ENCODE peak calls at places on chromosomes 1 and 21, in seven cellular contexts. D is CD8-positive, alpha-beta T cell; Y is A549; R is BJ; Z is astrocyte of the cerebellum; A is RWPE1; H is AG10803. U is an unnamed sample.

GRCh38 chr1:9630331-9631081 is 21.0 kb upstream of the PIK3CD start:
- DNase-seq in D (no peak), Y (no peak), R (no peak), Z (no peak), A (no peak), H (no peak), U (no peak)

GRCh38 chr1:209621329-209621728 is 30.9 kb downstream of the LAMB3 start:
- DNase-seq in D (no peak), Y (no peak), R (no peak), Z (no peak), A (no peak), H (no peak), U (no peak)

GRCh38 chr1:158654570-158654969 is 31.9 kb downstream of the SPTA1 start:
- DNase-seq in D (no peak), Y (no peak), R (no peak), Z (no peak), A (no peak), H (no peak), U (no peak)

GRCh38 chr1:25543425-25544242 is at the start of gene LDLRAP1:
- DNase-seq in D (peak), Y (peak), R (no peak), Z (peak), A (peak), H (peak), U (peak)

GRCh38 chr1:70017770-70018169 is 187.6 kb downstream of the LRRC40 start:
- DNase-seq in D (no peak), Y (no peak), R (no peak), Z (no peak), A (no peak), H (no peak), U (no peak)

GRCh38 chr1:55827350-55827749 is 612.2 kb upstream of the USP24 start:
- DNase-seq in D (no peak), Y (no peak), R (peak), Z (peak), A (no peak), H (peak), U (no peak)

GRCh38 chr21:38979271-38980196 is 173.8 kb downstream of the ETS2 start:
- DNase-seq in D (no peak), Y (no peak), R (no peak), Z (no peak), A (no peak), H (peak), U (no peak)

GRCh38 chr21:46322351-46323226 is 1.1 kb downstream of the C21orf58 start:
- DNase-seq in D (no peak), Y (no peak), R (no peak), Z (no peak), A (no peak), H (peak), U (no peak)

GRCh38 chr1:246583448-246584185 is 17.4 kb downstream of the CNST start:
- DNase-seq in D (no peak), Y (no peak), R (no peak), Z (no peak), A (no peak), H (peak), U (no peak)

GRCh38 chr1:27594542-27595510 is 9.1 kb downstream of the AHDC1 start:
- DNase-seq in D (no peak), Y (no peak), R (peak), Z (no peak), A (peak), H (peak), U (no peak)

GRCh38 chr1:223870617-223871574 is 25.1 kb upstream of the TP53BP2 start:
- DNase-seq in D (no peak), Y (no peak), R (no peak), Z (no peak), A (no peak), H (no peak), U (no peak)

GRCh38 chr1:160146107-160146506 is 5.3 kb upstream of the ATP1A4 start:
- DNase-seq in D (no peak), Y (no peak), R (no peak), Z (no peak), A (no peak), H (no peak), U (no peak)

GRCh38 chr1:201714542-201715276 is 114.2 kb upstream of the IPO9 start:
- DNase-seq in D (no peak), Y (peak), R (peak), Z (peak), A (peak), H (peak), U (no peak)

GRCh38 chr21:37811711-37812110 is 104.5 kb downstream of the KCNJ6 start:
- DNase-seq in D (no peak), Y (no peak), R (no peak), Z (no peak), A (no peak), H (peak), U (no peak)

GRCh38 chr21:37817242-37817641 is 99.0 kb downstream of the KCNJ6 start:
- DNase-seq in D (no peak), Y (no peak), R (no peak), Z (no peak), A (no peak), H (no peak), U (no peak)

GRCh38 chr21:37819372-37819771 is 96.9 kb downstream of the KCNJ6 start:
- DNase-seq in D (no peak), Y (no peak), R (no peak), Z (no peak), A (no peak), H (no peak), U (no peak)

GRCh38 chr21:37815893-37816292 is 100.4 kb downstream of the KCNJ6 start:
- DNase-seq in D (no peak), Y (no peak), R (no peak), Z (no peak), A (no peak), H (no peak), U (no peak)
- TF ChIP-seq CTCF in D (no peak), Y (no peak), R (no peak), Z (no peak), A (no peak), H (no peak), U (no peak)

DNA sequence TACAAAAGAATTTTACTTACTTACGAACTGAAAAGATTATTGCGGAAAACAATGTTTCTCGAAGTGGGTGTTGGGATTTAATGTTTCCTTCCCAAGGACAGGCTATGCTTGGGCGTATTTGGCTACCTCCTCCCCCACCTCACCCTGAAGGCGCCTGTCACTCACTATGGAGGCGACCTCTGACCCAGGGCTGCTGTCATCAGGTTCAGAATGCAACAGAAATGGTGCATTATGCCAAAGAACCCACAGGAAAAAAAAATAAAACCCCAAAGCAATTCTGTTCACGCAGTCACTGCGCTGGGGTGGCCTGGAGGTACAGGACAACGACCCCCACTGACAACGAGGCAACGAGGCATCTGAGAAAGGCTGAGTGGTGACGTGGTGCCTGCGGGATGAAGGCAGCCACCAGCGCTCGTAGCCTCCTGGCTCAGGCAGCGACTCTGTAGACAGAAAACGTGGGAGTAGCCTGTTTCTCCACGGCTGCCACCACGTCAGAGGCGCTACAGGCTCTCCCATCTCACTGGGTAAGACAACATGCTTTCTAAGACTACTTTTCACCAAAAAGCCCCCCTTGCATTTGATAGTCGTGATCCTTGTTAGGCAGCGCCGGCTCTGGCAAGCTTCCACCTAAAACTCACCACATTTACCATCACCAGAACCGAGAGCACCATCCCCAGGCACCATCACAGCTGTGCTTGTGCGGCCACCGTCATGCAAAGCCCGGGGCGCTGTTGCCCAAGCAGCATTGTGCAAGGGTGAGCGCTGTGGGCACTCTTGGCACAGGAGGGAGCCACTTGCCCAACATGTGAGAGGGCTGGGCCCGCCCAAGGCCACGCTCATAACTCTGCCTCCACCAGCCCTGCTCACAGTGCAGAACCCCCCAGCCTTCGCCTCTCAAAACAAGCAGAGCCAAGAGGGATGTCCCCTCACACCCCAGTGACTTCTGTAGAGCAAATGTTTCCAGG is 14.3 kb downstream of the NADK start:
- DNase-seq in D (no peak), Y (no peak), R (no peak), Z (no peak), A (peak), H (peak), U (no peak)
- TF ChIP-seq CTCF in D (no peak), Y (peak), R (peak), Z (no peak), A (no peak), H (no peak), U (no peak)

GRCh38 chr21:44301961-44302406 is 2.1 kb downstream of the PFKL start:
- DNase-seq in D (no peak), Y (no peak), R (no peak), Z (no peak), A (no peak), H (no peak), U (no peak)
- TF ChIP-seq CTCF in D (no peak), Y (no peak), R (no peak), Z (no peak), A (no peak), H (no peak), U (no peak)

GRCh38 chr21:45026833-45027232 is 47.5 kb upstream of the ADARB1 start:
- DNase-seq in D (no peak), Y (no peak), R (no peak), Z (no peak), A (no peak), H (no peak), U (no peak)
- TF ChIP-seq CTCF in D (no peak), Y (no peak), R (no peak), Z (no peak), A (no peak), H (no peak), U (no peak)